ENCODE peak calls at places on chromosomes 5 and 9, in five cellular contexts. U, B, C, E and A are unnamed samples.

GRCh38 chr5:55649963-55650362 is 62.2 kb downstream of the SLC38A9 start:
- DNase-seq in U (no peak), B (no peak), C (no peak), E (no peak), A (no peak)

GRCh38 chr5:96203761-96204160 is 229.3 kb downstream of the PCSK1 start:
- DNase-seq in U (no peak), B (no peak), C (no peak), E (no peak), A (no peak)

GRCh38 chr5:149397530-149397929 is 18.4 kb upstream of the IL17B start:
- DNase-seq in U (no peak), B (peak), C (no peak), E (no peak), A (no peak)

GRCh38 chr9:92754091-92754740 is 10.4 kb downstream of the BICD2 start:
- DNase-seq in U (no peak), B (no peak), C (no peak), E (no peak), A (no peak)

GRCh38 chr9:27485158-27485557 is 38.9 kb upstream of the IFNK start:
- DNase-seq in U (no peak), B (no peak), C (no peak), E (no peak), A (no peak)

GRCh38 chr9:111961011-111961410 is 64.4 kb downstream of the UGCG start:
- DNase-seq in U (no peak), B (no peak), C (no peak), E (no peak), A (no peak)

GRCh38 chr9:35845824-35846771 is 17.1 kb downstream of the TMEM8B start:
- DNase-seq in U (no peak), B (peak), C (no peak), E (no peak), A (no peak)

GRCh38 chr5:2155556-2155955 is 272.8 kb upstream of the IRX4 start:
- DNase-seq in U (no peak), B (no peak), C (no peak), E (no peak), A (no peak)

GRCh38 chr5:168679515-168679920 is 100.3 kb upstream of the PANK3 start:
- DNase-seq in U (peak), B (peak), C (peak), E (peak), A (peak)

GRCh38 chr9:136488247-136489214 is 5.7 kb upstream of the SEC16A start:
- DNase-seq in U (peak), B (peak), C (peak), E (peak), A (peak)

GRCh38 chr5:145975361-145976066 is 39.1 kb downstream of the SH3RF2 start:
- DNase-seq in U (no peak), B (no peak), C (no peak), E (no peak), A (no peak)

GRCh38 chr5:59873113-59873512 is 20.4 kb downstream of the PDE4D start:
- DNase-seq in U (no peak), B (no peak), C (no peak), E (no peak), A (no peak)

GRCh38 chr5:123813937-123814624 is 302.1 kb downstream of the CSNK1G3 start:
- DNase-seq in U (no peak), B (no peak), C (no peak), E (no peak), A (no peak)

GRCh38 chr5:148306446-148306845 is 5.8 kb upstream of the SPINK7 start:
- DNase-seq in U (no peak), B (no peak), C (no peak), E (no peak), A (no peak)

GRCh38 chr5:125180222-125180621 is 433.8 kb upstream of the ZNF608 start:
- DNase-seq in U (no peak), B (no peak), C (no peak), E (no peak), A (no peak)

GRCh38 chr5:180105827-180106312 is 34.3 kb upstream of the RNF130 start:
- DNase-seq in U (no peak), B (no peak), C (no peak), E (no peak), A (no peak)

GRCh38 chr5:123178693-123179092 is 89.7 kb downstream of the PRDM6 start:
- DNase-seq in U (no peak), B (no peak), C (no peak), E (no peak), A (no peak)

GRCh38 chr5:134129411-134130238 is 15.1 kb downstream of the TCF7 start:
- DNase-seq in U (no peak), B (no peak), C (no peak), E (no peak), A (no peak)

GRCh38 chr9:8855046-8855445 is 1055.5 kb upstream of the DMAC1 start:
- DNase-seq in U (no peak), B (no peak), C (no peak), E (no peak), A (no peak)

GRCh38 chr5:36073595-36074216 is 7.0 kb upstream of the UGT3A2 start:
- DNase-seq in U (no peak), B (no peak), C (no peak), E (no peak), A (no peak)

GRCh38 chr9:120032639-120033038 is 547.3 kb downstream of the CDK5RAP2 start:
- DNase-seq in U (no peak), B (no peak), C (no peak), E (no peak), A (no peak)
- TF ChIP-seq CTCF in U (no peak), B (no peak), C (no peak), E (no peak), A (no peak)

DNA sequence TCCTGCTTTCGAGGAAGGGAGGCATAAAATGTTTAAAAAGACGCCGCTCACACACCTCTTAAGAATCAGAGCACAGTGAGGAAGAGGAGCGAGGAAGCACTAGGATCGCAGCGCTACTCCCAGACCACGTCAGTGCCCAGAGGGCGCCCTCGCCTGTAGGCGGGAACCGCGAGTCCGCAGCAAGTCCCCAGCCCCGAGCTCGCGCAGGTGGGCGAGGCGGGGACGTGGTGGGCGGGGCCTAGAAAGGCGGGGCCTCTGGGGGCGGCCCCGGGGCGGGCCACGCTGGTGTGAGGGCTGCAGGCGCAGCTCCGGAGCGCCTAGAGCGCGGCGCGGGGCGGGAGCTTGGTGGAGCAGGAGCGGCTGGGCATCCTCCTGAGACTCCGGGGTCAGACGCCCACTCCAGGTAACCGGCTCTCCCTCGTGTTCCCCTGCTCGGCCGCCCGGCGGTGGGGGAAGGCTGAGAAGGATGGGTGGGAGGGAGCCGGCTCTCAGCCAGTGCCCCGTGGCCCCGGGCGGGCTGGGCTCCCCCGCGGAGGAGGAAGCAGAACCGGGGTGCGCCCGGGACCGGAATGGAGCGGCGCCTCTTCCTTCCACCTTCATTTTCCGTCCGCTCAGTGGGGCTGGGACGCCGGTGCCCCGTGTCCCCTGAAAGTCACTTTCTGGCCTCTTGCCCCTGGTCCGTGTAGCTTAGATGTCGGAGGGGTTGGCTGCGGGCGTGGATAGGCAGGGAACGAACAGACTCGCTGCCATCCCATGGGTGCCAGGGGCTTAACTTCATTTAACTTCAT is at the start of gene GCNT1:
- DNase-seq in U (peak), B (peak), C (peak), E (peak), A (peak)
- TF ChIP-seq POLR2A in U (peak), B (no peak), C (no peak), E (peak), A (no peak)

GRCh38 chr9:123299558-123300126 is 31.3 kb upstream of the STRBP start:
- DNase-seq in U (no peak), B (peak), C (no peak), E (no peak), A (no peak)
- TF ChIP-seq EP300 in U (no peak), B (no peak), C (no peak), E (no peak), A (no peak)

GRCh38 chr9:127974769-127975261 is 6.0 kb downstream of the EEIG1 start:
- DNase-seq in U (no peak), B (peak), C (no peak), E (no peak), A (peak)

GRCh38 chr9:127972316-127972871 is 8.4 kb downstream of the EEIG1 start:
- DNase-seq in U (no peak), B (peak), C (no peak), E (no peak), A (peak)

GRCh38 chr9:127974002-127974768 is 6.6 kb downstream of the EEIG1 start:
- DNase-seq in U (no peak), B (peak), C (no peak), E (no peak), A (no peak)

GRCh38 chr9:127971357-127972315 is 9.2 kb downstream of the EEIG1 start:
- DNase-seq in U (no peak), B (peak), C (no peak), E (no peak), A (peak)

GRCh38 chr9:127973169-127974001 is 7.4 kb downstream of the EEIG1 start:
- DNase-seq in U (peak), B (peak), C (no peak), E (no peak), A (no peak)
- TF ChIP-seq CTCF in U (no peak), B (no peak), C (no peak), E (no peak), A (no peak)